ENCODE peak calls at places on chromosomes 6 and 20, in six cellular contexts. S, J, K, G, T and A are unnamed samples.

GRCh38 chr6:43396408-43397149 is 27.1 kb upstream of the ZNF318 start:
- DNase-seq in G (no peak), S (no peak), K (no peak), J (no peak), T (no peak), A (no peak)

GRCh38 chr6:3438190-3439167 is 18.4 kb downstream of the SLC22A23 start:
- DNase-seq in S (no peak), G (peak; percentile 89), J (peak; percentile 77), K (no peak), T (peak; percentile 37), A (no peak)

GRCh38 chr6:157442296-157442695 is 61.3 kb downstream of the ZDHHC14 start:
- DNase-seq in S (no peak), G (peak; percentile 47), J (peak; percentile 58), K (no peak), T (peak; percentile 11), A (no peak)

GRCh38 chr6:114707081-114707480 is 364.3 kb upstream of the HS3ST5 start:
- DNase-seq in T (no peak), J (no peak), G (no peak), S (no peak), K (no peak), A (no peak)

GRCh38 chr20:22383156-22383555 is 201.2 kb downstream of the FOXA2 start:
- DNase-seq in J (peak; percentile 23), S (no peak), T (no peak), G (no peak), K (no peak), A (no peak)

GRCh38 chr6:167449099-167449861 is 124.4 kb downstream of the TTLL2 start:
- DNase-seq in G (no peak), K (no peak), J (no peak), T (no peak), S (no peak), A (no peak)

GRCh38 chr6:42232035-42232434 is 14.4 kb upstream of the MRPS10 start:
- DNase-seq in T (no peak), K (no peak), G (no peak), J (no peak), S (no peak), A (no peak)

GRCh38 chr6:39791311-39791710 is 865 bp upstream of the DAAM2 start:
- DNase-seq in T (no peak), S (no peak), G (peak; percentile 35), K (no peak), J (peak; percentile 48), A (no peak)

GRCh38 chr6:8177721-8178120 is 75.4 kb upstream of the EEF1E1 start:
- DNase-seq in G (no peak), S (no peak), T (no peak), K (no peak), J (no peak), A (no peak)

GRCh38 chr6:55918639-55919038 is 43.2 kb upstream of the BMP5 start:
- DNase-seq in S (no peak), T (no peak), G (peak; percentile 74), K (no peak), J (peak; percentile 12), A (no peak)

GRCh38 chr6:55913213-55914195 is 38.1 kb upstream of the BMP5 start:
- DNase-seq in S (no peak), J (no peak), K (no peak), T (no peak), G (peak; percentile 61), A (no peak)

GRCh38 chr6:55916188-55916587 is 40.8 kb upstream of the BMP5 start:
- DNase-seq in G (peak; percentile 10), K (no peak), S (no peak), J (peak; percentile 24), T (no peak), A (no peak)

GRCh38 chr6:55919909-55920308 is 44.5 kb upstream of the BMP5 start:
- DNase-seq in G (no peak), K (no peak), T (no peak), J (no peak), S (no peak), A (no peak)

GRCh38 chr6:55917756-55918415 is 42.5 kb upstream of the BMP5 start:
- DNase-seq in G (peak; percentile 88), S (no peak), T (no peak), K (no peak), J (no peak), A (no peak)
- H3K27ac ChIP-seq in G (no peak overlapping the region), S (no peak overlapping the region), T (no peak overlapping the region), K (no peak overlapping the region), J (no peak overlapping the region), A (no peak overlapping the region)

GRCh38 chr6:50843842-50844241 is 25.2 kb downstream of the TFAP2B start:
- DNase-seq in S (no peak), K (no peak), T (no peak), J (no peak), G (no peak), A (no peak)

GRCh38 chr6:50846860-50847171 is 28.1 kb downstream of the TFAP2B start:
- DNase-seq in K (no peak), T (no peak), S (no peak), J (no peak), G (no peak), A (no peak)

GRCh38 chr6:50847890-50848594 is 29.4 kb downstream of the TFAP2B start:
- DNase-seq in G (no peak), S (no peak), T (no peak), K (no peak), J (no peak), A (no peak)

GRCh38 chr6:50845499-50846108 is 26.9 kb downstream of the TFAP2B start:
- DNase-seq in K (no peak), S (no peak), G (no peak), J (no peak), T (no peak), A (no peak)

DNA sequence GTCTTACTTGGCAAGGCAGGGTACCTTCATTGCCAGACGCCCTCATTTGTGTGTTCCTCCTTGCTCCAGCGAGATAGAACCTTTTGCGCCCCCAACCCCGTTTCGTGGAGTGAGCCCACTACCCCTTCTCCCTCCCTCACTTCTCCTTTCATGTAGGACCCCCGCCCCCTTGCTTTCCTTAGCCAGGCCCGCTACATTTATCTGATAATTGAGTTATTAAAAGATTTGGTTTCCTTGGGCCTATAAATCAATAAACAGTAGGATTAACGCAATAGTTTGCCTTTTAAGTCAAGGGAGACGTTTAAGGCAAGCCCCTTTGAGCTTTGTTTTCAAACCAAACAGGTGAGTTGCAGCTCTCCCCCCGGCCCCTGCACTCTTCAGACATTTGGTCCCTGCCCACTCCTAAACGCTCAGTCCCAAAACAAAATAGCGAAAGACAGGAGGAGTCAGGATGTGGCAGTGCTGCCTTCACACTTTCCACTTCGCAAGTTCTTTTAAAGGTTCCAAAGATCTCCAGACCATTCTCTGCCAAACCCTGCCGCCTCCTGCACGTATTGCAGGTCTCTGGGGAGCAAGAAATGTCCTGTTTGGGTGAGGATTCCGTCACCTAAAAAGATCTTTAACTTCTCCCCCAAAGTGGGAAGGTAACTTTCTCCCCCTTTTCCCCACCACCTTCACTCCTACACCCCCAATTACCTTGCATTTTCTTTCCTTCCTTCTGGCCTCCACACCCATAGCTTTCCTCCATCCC is 27.6 kb downstream of the TFAP2B start:
- DNase-seq in G (no peak), T (no peak), J (no peak), S (no peak), K (no peak), A (no peak)
- H3K27ac ChIP-seq in G (no peak overlapping the region), T (no peak overlapping the region), J (no peak overlapping the region), S (no peak overlapping the region), K (no peak overlapping the region), A (no peak overlapping the region)

GRCh38 chr6:69867075-69867911 is 937 bp downstream of the COL19A1 start:
- DNase-seq in G (peak; percentile 29), K (no peak), T (no peak), S (peak; percentile 74), J (peak; percentile 39), A (no peak)
- H3K27ac ChIP-seq in G (no peak overlapping the region), K (no peak overlapping the region), T (no peak overlapping the region), S (peak overlapping the region; percentile 83), J (no peak overlapping the region), A (peak overlapping the region; percentile 34)

DNA sequence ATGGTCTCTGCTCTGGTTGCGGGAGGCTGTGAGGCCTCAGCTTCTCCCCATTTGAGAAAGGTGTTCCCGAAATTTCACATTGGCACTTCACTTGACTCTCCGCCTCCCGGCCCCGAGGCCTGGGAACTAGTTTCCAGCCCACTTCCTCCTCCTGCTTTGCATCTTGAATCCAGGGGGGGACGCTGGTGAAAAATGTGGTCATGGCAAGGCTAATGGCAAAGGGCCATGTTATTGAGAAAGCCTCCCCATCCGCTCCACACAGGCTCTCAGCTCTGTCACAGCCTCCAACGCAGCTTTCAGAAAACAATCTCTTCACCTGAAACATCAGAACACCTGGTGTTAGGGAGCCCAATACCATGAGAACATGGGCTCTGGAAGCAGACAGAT is 5.6 kb downstream of the PLAGL2 start:
- DNase-seq in T (no peak), J (peak; percentile 58), G (no peak), S (no peak), K (no peak), A (no peak)
- H3K27ac ChIP-seq in T (no peak overlapping the region), J (no peak overlapping the region), G (no peak overlapping the region), S (peak overlapping the region; percentile 68), K (peak overlapping the region; percentile 86), A (no peak overlapping the region)

GRCh38 chr20:10350188-10350842 is 83.7 kb downstream of the MKKS start:
- DNase-seq in T (no peak), G (no peak), S (no peak), J (no peak), K (no peak), A (no peak)
- H3K27ac ChIP-seq in T (no peak overlapping the region), G (no peak overlapping the region), S (peak overlapping the region; percentile 59), J (no peak overlapping the region), K (no peak overlapping the region), A (no peak overlapping the region)

GRCh38 chr20:62825994-62826645 is 9.3 kb downstream of the COL9A3 start:
- DNase-seq in T (no peak), G (no peak), S (no peak), J (no peak), K (peak; percentile 32), A (no peak)
- H3K27ac ChIP-seq in T (no peak overlapping the region), G (no peak overlapping the region), S (no peak overlapping the region), J (no peak overlapping the region), K (no peak overlapping the region), A (no peak overlapping the region)

DNA sequence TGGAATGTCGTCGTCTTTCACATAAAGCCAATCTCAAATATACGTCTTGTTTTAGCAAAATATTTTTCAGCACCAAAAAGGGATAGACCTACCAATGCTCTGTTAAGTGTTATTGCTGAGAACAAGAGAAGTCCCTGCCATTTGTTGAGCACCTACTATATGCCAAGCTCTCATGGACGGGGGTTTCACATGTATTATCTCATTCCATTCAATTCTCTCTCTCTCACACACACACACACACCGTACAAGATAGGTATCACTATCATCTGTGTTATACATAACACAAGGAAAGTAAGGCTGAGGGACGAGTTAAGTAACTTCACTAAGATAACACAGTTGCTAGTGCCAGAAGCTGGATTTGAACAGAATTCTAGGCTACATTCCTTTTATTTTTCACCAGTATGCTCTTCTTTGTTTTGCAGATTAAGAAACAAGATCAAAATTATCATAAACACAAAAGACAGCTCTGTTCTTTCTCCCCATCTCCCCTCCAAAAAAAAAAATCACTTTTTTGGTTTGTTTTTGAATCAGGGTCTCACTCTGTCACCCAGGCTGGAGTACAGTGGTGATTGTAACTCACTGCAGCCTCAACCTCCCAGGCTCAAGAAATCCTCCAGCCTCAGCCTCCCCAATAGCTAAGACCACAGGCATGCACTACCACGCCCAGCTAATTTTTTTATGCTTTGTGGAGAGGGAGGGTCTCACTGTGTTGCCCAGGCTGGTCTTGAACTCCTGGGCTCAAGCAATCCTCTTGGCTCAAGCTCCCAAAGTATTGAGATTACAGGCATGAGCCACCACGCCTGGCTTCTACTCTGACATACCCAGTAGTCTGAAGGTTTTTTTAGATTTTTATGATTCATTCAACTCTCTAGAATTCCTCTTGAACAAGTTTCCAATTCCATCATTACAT is 1.0 kb upstream of the ARHGAP18 start:
- DNase-seq in K (no peak), T (no peak), J (no peak), S (no peak), G (no peak), A (no peak)
- H3K27ac ChIP-seq in K (peak overlapping the region; percentile 87), T (no peak overlapping the region), J (no peak overlapping the region), S (no peak overlapping the region), G (peak overlapping the region; percentile 75), A (no peak overlapping the region)

GRCh38 chr6:169109821-169110220 is 143.8 kb downstream of the THBS2 start:
- DNase-seq in J (no peak), S (no peak), K (no peak), T (no peak), G (no peak), A (no peak)
- H3K27ac ChIP-seq in J (no peak overlapping the region), S (no peak overlapping the region), K (peak overlapping the region; percentile 9), T (no peak overlapping the region), G (no peak overlapping the region), A (no peak overlapping the region)